ENCODE peak calls at places on chromosomes 7 and 10, in seven cellular contexts. L is activated CD4-positive, alpha-beta T cell treated with anti-CD3 and anti-CD28 coated beads, Interleukin-2, amount 50 U/mL, for 24 hours; P is WERI-Rb-1; B is dermis blood vessel endothelial cell; Y is esophagus squamous epithelium; V is NCI-H1417 treated with DMSO at 0.1 percent for 48 hours; N is NCI-H69. R is an unnamed sample.

GRCh38 chr7:157540606-157541294 is 203.9 kb downstream of the DNAJB6 start:
- DNase-seq in Y (no peak), N (no peak), V (no peak), B (no peak), P (no peak), L (no peak), R (no peak)

GRCh38 chr10:4242561-4243035 is 457.6 kb upstream of the KLF6 start:
- DNase-seq in N (no peak), P (peak), B (peak), L (no peak), Y (no peak), V (no peak), R (no peak)

GRCh38 chr7:77338260-77338659 is 77.9 kb downstream of the GSAP start:
- DNase-seq in N (no peak), B (peak), V (no peak), Y (no peak), P (no peak), L (no peak), R (no peak)

GRCh38 chr10:104638861-104639594 is 2.1 kb upstream of the SORCS3 start:
- DNase-seq in Y (no peak), P (peak), V (no peak), B (no peak), L (no peak), N (no peak), R (no peak)

GRCh38 chr7:111605246-111605645 is 43.0 kb upstream of the IMMP2L start:
- DNase-seq in Y (no peak), L (no peak), B (no peak), V (no peak), P (no peak), N (peak), R (no peak)

GRCh38 chr10:50740351-50740688 is 584 bp downstream of the ASAH2B start:
- DNase-seq in B (peak), N (peak), L (no peak), V (no peak), Y (no peak), P (no peak), R (peak)

GRCh38 chr7:24025094-24025493 is 258.9 kb upstream of the NPY start:
- DNase-seq in V (no peak), Y (no peak), P (no peak), N (peak), B (no peak), L (no peak), R (no peak)

GRCh38 chr10:128542659-128543058 is 416.4 kb upstream of the MKI67 start:
- DNase-seq in Y (no peak), B (no peak), L (no peak), V (no peak), N (no peak), P (no peak), R (no peak)

GRCh38 chr10:94042814-94043175 is 49.1 kb downstream of the PLCE1 start:
- DNase-seq in B (no peak), Y (no peak), L (no peak), V (no peak), P (no peak), N (no peak), R (no peak)

GRCh38 chr10:29435809-29436501 is 147.1 kb downstream of the LYZL1 start:
- DNase-seq in V (no peak), Y (no peak), B (no peak), P (no peak), L (no peak), N (no peak), R (no peak)

GRCh38 chr10:13776861-13777301 is 190.1 kb downstream of the PRPF18 start:
- DNase-seq in L (no peak), N (no peak), P (no peak), V (no peak), Y (no peak), B (peak), R (no peak)

GRCh38 chr10:55629792-55630490 is 731.1 kb downstream of the ZWINT start:
- DNase-seq in P (peak), V (no peak), Y (no peak), N (no peak), B (peak), L (no peak), R (no peak)

GRCh38 chr7:128398016-128398840 is 11.6 kb downstream of the IMPDH1 start:
- DNase-seq in V (no peak), Y (no peak), B (peak), P (peak), N (peak), L (no peak), R (no peak)

GRCh38 chr7:4352069-4352468 is 330.0 kb upstream of the FOXK1 start:
- DNase-seq in L (no peak), P (no peak), B (no peak), V (no peak), Y (no peak), N (no peak), R (no peak)

GRCh38 chr7:106947244-106947728 is 82.2 kb downstream of the PIK3CG start:
- DNase-seq in L (no peak), V (peak), Y (no peak), B (peak), P (peak), N (peak), R (no peak)

GRCh38 chr7:140196361-140197217 is 19.8 kb upstream of the KDM7A start:
- DNase-seq in V (no peak), L (no peak), P (no peak), B (no peak), N (no peak), Y (no peak), R (no peak)

GRCh38 chr7:43439631-43440401 is 143.1 kb upstream of the STK17A start:
- DNase-seq in B (peak), N (peak), P (peak), V (no peak), Y (no peak), L (peak), R (no peak)

GRCh38 chr10:127911218-127911866 is 4.4 kb downstream of the PTPRE start:
- DNase-seq in N (no peak), Y (no peak), L (no peak), P (no peak), B (no peak), V (no peak), R (no peak)

GRCh38 chr7:101832205-101832631 is 14.8 kb downstream of the CUX1 start:
- DNase-seq in L (no peak), P (no peak), N (no peak), Y (no peak), B (no peak), V (no peak), R (no peak)

GRCh38 chr10:130364631-130365030 is 228.4 kb downstream of the GLRX3 start:
- DNase-seq in V (no peak), P (no peak), L (no peak), Y (no peak), B (no peak), N (no peak), R (no peak)

GRCh38 chr10:129613377-129613980 is 146.4 kb downstream of the MGMT start:
- DNase-seq in B (no peak), Y (no peak), V (no peak), N (no peak), L (no peak), P (no peak), R (no peak)

GRCh38 chr10:1197384-1197783 is 141.2 kb downstream of the WDR37 start:
- DNase-seq in N (no peak), B (no peak), P (no peak), V (no peak), Y (no peak), L (no peak), R (no peak)

GRCh38 chr10:30775779-30776591 is 146.4 kb upstream of the LYZL2 start:
- DNase-seq in Y (no peak), L (no peak), B (no peak), V (no peak), P (no peak), N (no peak), R (no peak)

GRCh38 chr7:23685770-23686169 is 5.8 kb downstream of the FAM221A start:
- DNase-seq in N (no peak), L (no peak), B (no peak), Y (no peak), P (no peak), V (no peak), R (no peak)

GRCh38 chr7:70693690-70694356 is 438.1 kb upstream of the GALNT17 start:
- DNase-seq in B (peak), N (peak), Y (no peak), P (peak), V (no peak), L (no peak), R (no peak)

GRCh38 chr10:56269181-56269580 is 91.9 kb downstream of the ZWINT start:
- DNase-seq in Y (no peak), V (no peak), L (no peak), P (no peak), N (peak), B (no peak), R (no peak)

GRCh38 chr7:76262683-76263402 is 39.6 kb upstream of the HSPB1 start:
- DNase-seq in N (peak), V (peak), B (peak), L (no peak), P (peak), Y (no peak), R (peak)

GRCh38 chr10:6173203-6173602 is 29.5 kb upstream of the PFKFB3 start:
- DNase-seq in Y (no peak), L (peak), B (peak), N (peak), P (peak), V (no peak), R (peak)

GRCh38 chr7:78179211-78179610 is 380.6 kb downstream of the PHTF2 start:
- DNase-seq in B (no peak), L (no peak), N (peak), V (no peak), P (no peak), Y (no peak), R (no peak)

GRCh38 chr7:126157391-126157790 is 1095.3 kb downstream of the GRM8 start:
- DNase-seq in V (no peak), Y (no peak), P (no peak), N (no peak), L (no peak), B (no peak), R (no peak)